ENCODE peak calls at places on chromosomes 2 and 18, in five cellular contexts. One of them, this sample, is unnamed. For H3K4me1, the result is how much of the 10 kb centered on the place peaks cover.

GRCh38 chr2:205024822-205025518 is 479.7 kb downstream of the PARD3B start:
- DNase-seq in heart left ventricle: peak
- DNase-seq in hepatocyte: peak
- DNase-seq in spleen: no peak
- DNase-seq in tibial artery: peak
- DNase-seq in this sample: peak

GRCh38 chr2:49936965-49937364 is 782.6 kb upstream of the FSHR start:
- DNase-seq in heart left ventricle: no peak
- DNase-seq in hepatocyte: no peak
- DNase-seq in spleen: no peak
- DNase-seq in tibial artery: no peak
- DNase-seq in this sample: no peak

GRCh38 chr2:24203029-24203786 is 28.4 kb downstream of the FAM228A start:
- DNase-seq in heart left ventricle: no peak
- DNase-seq in hepatocyte: no peak
- DNase-seq in spleen: no peak
- DNase-seq in tibial artery: no peak
- DNase-seq in this sample: no peak

GRCh38 chr18:42137671-42138375 is 182.8 kb downstream of the PIK3C3 start:
- DNase-seq in heart left ventricle: no peak
- DNase-seq in hepatocyte: no peak
- DNase-seq in spleen: no peak
- DNase-seq in tibial artery: no peak
- DNase-seq in this sample: no peak

GRCh38 chr2:51490576-51491234 is 458.8 kb upstream of the NRXN1 start:
- DNase-seq in heart left ventricle: no peak
- DNase-seq in hepatocyte: no peak
- DNase-seq in spleen: no peak
- DNase-seq in tibial artery: no peak
- DNase-seq in this sample: no peak

GRCh38 chr18:80243204-80243603 is 4.1 kb downstream of the PARD6G start:
- DNase-seq in heart left ventricle: no peak
- DNase-seq in hepatocyte: no peak
- DNase-seq in spleen: no peak
- DNase-seq in tibial artery: no peak
- DNase-seq in this sample: no peak

GRCh38 chr18:63286926-63287325 is 32.6 kb downstream of the BCL2 start:
- DNase-seq in heart left ventricle: no peak
- DNase-seq in hepatocyte: no peak
- DNase-seq in spleen: no peak
- DNase-seq in tibial artery: no peak
- DNase-seq in this sample: no peak

GRCh38 chr2:127054604-127054930 is 52.4 kb downstream of the BIN1 start:
- DNase-seq in heart left ventricle: no peak
- DNase-seq in hepatocyte: no peak
- DNase-seq in spleen: peak
- DNase-seq in tibial artery: no peak
- DNase-seq in this sample: no peak

GRCh38 chr2:102606353-102606752 is 13.0 kb upstream of the SLC9A2 start:
- DNase-seq in heart left ventricle: no peak
- DNase-seq in hepatocyte: peak
- DNase-seq in spleen: no peak
- DNase-seq in tibial artery: no peak
- DNase-seq in this sample: no peak

GRCh38 chr2:33488715-33489540 is 12.5 kb downstream of the RASGRP3 start:
- DNase-seq in heart left ventricle: no peak
- DNase-seq in hepatocyte: no peak
- DNase-seq in spleen: no peak
- DNase-seq in tibial artery: no peak
- DNase-seq in this sample: no peak
- H3K4me1 ChIP-seq in heart left ventricle: half or more
- H3K4me1 ChIP-seq in hepatocyte: under half
- H3K4me1 ChIP-seq in spleen: half or more
- H3K4me1 ChIP-seq in tibial artery: under half
- H3K4me1 ChIP-seq in this sample: under half

DNA sequence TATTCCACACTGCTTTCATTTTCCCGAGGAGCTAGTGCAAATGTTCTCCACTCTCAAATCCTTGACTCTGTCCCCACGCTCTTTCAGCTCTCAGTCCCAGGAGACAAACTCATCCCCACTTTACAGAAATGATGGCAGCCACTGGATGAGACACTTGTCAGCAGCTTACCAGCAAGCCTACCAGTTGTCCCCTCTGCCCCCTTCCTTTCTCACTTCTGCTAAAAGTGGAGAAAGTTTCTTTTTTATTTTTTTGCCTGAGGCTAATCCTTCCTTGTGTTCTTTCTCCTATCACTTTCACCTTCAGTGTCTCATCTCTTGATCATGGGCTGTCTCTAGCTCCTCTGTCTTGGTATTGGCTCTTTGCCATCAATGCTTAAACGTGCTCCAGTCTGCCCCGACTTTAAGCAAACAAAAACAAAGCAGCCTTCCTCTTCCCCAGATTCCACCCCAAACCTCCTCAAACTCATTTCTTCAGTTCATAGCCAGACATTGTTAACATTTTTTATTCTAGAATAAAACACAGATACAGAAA is 64.5 kb downstream of the TTC32 start:
- DNase-seq in heart left ventricle: no peak
- DNase-seq in hepatocyte: no peak
- DNase-seq in spleen: no peak
- DNase-seq in tibial artery: no peak
- DNase-seq in this sample: no peak
- H3K4me1 ChIP-seq in heart left ventricle: under half
- H3K4me1 ChIP-seq in hepatocyte: under half
- H3K4me1 ChIP-seq in spleen: under half
- H3K4me1 ChIP-seq in tibial artery: under half
- H3K4me1 ChIP-seq in this sample: under half

DNA sequence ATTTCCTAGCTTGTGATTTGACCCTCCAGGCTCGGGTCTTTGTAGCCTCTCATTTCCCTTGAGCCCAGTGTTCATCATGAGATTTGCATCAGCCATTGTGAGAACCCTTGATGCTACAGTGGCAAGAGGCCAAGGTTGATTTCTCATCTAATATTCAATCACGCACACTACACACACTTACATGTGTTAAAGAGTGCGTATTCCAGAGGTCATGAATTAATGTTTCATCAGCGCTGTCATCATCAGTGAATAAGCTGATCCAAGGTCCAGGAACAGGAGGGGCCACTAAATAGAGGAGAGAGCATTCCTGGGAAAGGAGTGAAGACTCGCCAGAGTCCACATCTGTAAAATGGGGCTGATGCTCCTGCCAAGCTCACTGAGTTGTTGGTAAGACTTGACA is 276.1 kb upstream of the SIX2 start:
- DNase-seq in heart left ventricle: no peak
- DNase-seq in hepatocyte: no peak
- DNase-seq in spleen: no peak
- DNase-seq in tibial artery: no peak
- DNase-seq in this sample: no peak
- H3K4me1 ChIP-seq in heart left ventricle: under half
- H3K4me1 ChIP-seq in hepatocyte: under half
- H3K4me1 ChIP-seq in spleen: under half
- H3K4me1 ChIP-seq in tibial artery: under half
- H3K4me1 ChIP-seq in this sample: under half

GRCh38 chr18:54222922-54223567 is 1.4 kb downstream of the MBD2 start:
- DNase-seq in heart left ventricle: no peak
- DNase-seq in hepatocyte: peak
- DNase-seq in spleen: no peak
- DNase-seq in tibial artery: no peak
- DNase-seq in this sample: no peak
- H3K4me1 ChIP-seq in heart left ventricle: under half
- H3K4me1 ChIP-seq in hepatocyte: under half
- H3K4me1 ChIP-seq in spleen: half or more
- H3K4me1 ChIP-seq in tibial artery: under half
- H3K4me1 ChIP-seq in this sample: under half

GRCh38 chr2:120863173-120863545 is 127.5 kb downstream of the GLI2 start:
- DNase-seq in heart left ventricle: no peak
- DNase-seq in hepatocyte: no peak
- DNase-seq in spleen: peak
- DNase-seq in tibial artery: no peak
- DNase-seq in this sample: no peak
- H3K4me1 ChIP-seq in heart left ventricle: under half
- H3K4me1 ChIP-seq in hepatocyte: under half
- H3K4me1 ChIP-seq in spleen: under half
- H3K4me1 ChIP-seq in tibial artery: under half
- H3K4me1 ChIP-seq in this sample: under half

GRCh38 chr2:73254343-73255006 is 20.4 kb downstream of the CCT7 start:
- DNase-seq in heart left ventricle: no peak
- DNase-seq in hepatocyte: no peak
- DNase-seq in spleen: no peak
- DNase-seq in tibial artery: no peak
- DNase-seq in this sample: no peak

GRCh38 chr2:73253400-73253799 is 19.3 kb downstream of the CCT7 start:
- DNase-seq in heart left ventricle: no peak
- DNase-seq in hepatocyte: no peak
- DNase-seq in spleen: no peak
- DNase-seq in tibial artery: no peak
- DNase-seq in this sample: no peak

GRCh38 chr2:73255007-73255644 is 21.0 kb downstream of the CCT7 start:
- DNase-seq in heart left ventricle: no peak
- DNase-seq in hepatocyte: no peak
- DNase-seq in spleen: no peak
- DNase-seq in tibial artery: no peak
- DNase-seq in this sample: no peak

GRCh38 chr2:73252238-73253027 is 18.3 kb downstream of the CCT7 start:
- DNase-seq in heart left ventricle: no peak
- DNase-seq in hepatocyte: no peak
- DNase-seq in spleen: no peak
- DNase-seq in tibial artery: no peak
- DNase-seq in this sample: no peak

DNA sequence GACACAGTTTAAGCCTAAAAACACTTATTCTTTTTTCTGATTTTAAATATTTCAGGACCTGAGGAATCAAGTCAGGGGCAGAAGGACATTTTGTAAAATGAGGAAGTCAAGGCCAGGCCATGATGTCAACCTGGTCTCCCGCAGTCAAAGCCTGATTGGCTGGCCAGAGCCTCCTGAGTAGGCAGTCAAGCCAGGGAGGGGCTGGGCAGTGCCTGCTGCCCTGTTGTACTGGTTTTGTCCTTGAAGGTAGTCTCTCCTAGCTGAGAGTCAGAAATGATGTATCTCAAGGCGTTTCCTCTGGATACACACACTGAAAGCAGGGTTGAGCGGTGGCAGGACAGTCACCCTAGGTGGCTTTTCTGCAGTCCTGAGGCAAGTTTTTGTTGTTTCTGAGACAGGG is 19.8 kb downstream of the CCT7 start:
- DNase-seq in heart left ventricle: no peak
- DNase-seq in hepatocyte: no peak
- DNase-seq in spleen: no peak
- DNase-seq in tibial artery: no peak
- DNase-seq in this sample: no peak
- H3K4me1 ChIP-seq in heart left ventricle: under half
- H3K4me1 ChIP-seq in hepatocyte: under half
- H3K4me1 ChIP-seq in spleen: under half
- H3K4me1 ChIP-seq in tibial artery: under half
- H3K4me1 ChIP-seq in this sample: under half

GRCh38 chr2:230666885-230667712 is 45.5 kb upstream of the CAB39 start:
- DNase-seq in heart left ventricle: peak
- DNase-seq in hepatocyte: no peak
- DNase-seq in spleen: no peak
- DNase-seq in tibial artery: no peak
- DNase-seq in this sample: no peak

GRCh38 chr2:230664128-230664527 is 48.5 kb upstream of the CAB39 start:
- DNase-seq in heart left ventricle: peak
- DNase-seq in hepatocyte: no peak
- DNase-seq in spleen: no peak
- DNase-seq in tibial artery: no peak
- DNase-seq in this sample: no peak

GRCh38 chr2:230664844-230665243 is 47.8 kb upstream of the CAB39 start:
- DNase-seq in heart left ventricle: no peak
- DNase-seq in hepatocyte: no peak
- DNase-seq in spleen: no peak
- DNase-seq in tibial artery: no peak
- DNase-seq in this sample: no peak

GRCh38 chr2:230666446-230666845 is 46.2 kb upstream of the CAB39 start:
- DNase-seq in heart left ventricle: no peak
- DNase-seq in hepatocyte: no peak
- DNase-seq in spleen: no peak
- DNase-seq in tibial artery: no peak
- DNase-seq in this sample: no peak

GRCh38 chr2:230665263-230665691 is 47.4 kb upstream of the CAB39 start:
- DNase-seq in heart left ventricle: no peak
- DNase-seq in hepatocyte: no peak
- DNase-seq in spleen: no peak
- DNase-seq in tibial artery: no peak
- DNase-seq in this sample: no peak
- H3K4me1 ChIP-seq in heart left ventricle: under half
- H3K4me1 ChIP-seq in hepatocyte: under half
- H3K4me1 ChIP-seq in spleen: half or more
- H3K4me1 ChIP-seq in tibial artery: under half
- H3K4me1 ChIP-seq in this sample: under half

DNA sequence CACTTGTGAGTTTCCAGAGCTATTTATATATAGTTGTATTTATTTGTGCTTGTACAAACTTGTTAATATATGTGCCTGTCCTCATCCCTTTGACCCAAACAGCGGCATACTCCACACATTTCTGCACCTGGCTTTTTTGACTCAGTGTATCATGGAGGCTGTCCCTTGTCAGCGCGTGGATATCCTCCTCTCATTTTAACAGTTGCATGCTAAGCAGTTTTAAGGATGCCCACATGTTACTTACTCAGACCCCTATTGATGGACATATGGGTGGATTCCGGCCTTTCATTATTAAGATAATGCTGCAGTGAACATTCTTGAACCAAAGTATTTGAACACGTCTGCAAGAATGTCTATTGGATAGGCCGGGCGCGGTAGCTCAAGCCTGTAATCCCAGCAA is 655 bp upstream of the MREG start:
- DNase-seq in heart left ventricle: no peak
- DNase-seq in hepatocyte: no peak
- DNase-seq in spleen: no peak
- DNase-seq in tibial artery: no peak
- DNase-seq in this sample: no peak
- H3K4me1 ChIP-seq in heart left ventricle: under half
- H3K4me1 ChIP-seq in hepatocyte: under half
- H3K4me1 ChIP-seq in spleen: under half
- H3K4me1 ChIP-seq in tibial artery: under half
- H3K4me1 ChIP-seq in this sample: under half

GRCh38 chr2:150572194-150572766 is 84.8 kb upstream of the RND3 start:
- DNase-seq in heart left ventricle: no peak
- DNase-seq in hepatocyte: no peak
- DNase-seq in spleen: no peak
- DNase-seq in tibial artery: no peak
- DNase-seq in this sample: no peak
- H3K4me1 ChIP-seq in heart left ventricle: under half
- H3K4me1 ChIP-seq in hepatocyte: under half
- H3K4me1 ChIP-seq in spleen: under half
- H3K4me1 ChIP-seq in tibial artery: under half
- H3K4me1 ChIP-seq in this sample: under half

This sample was measured in uterus.